ENCODE peak calls at places on chromosomes 13 and 19, in seven cellular contexts. One of them, this sample, is unnamed.

GRCh38 chr13:21347753-21348318 is 111.3 kb downstream of the ZDHHC20 start:
- DNase-seq in MM.1S: no peak
- DNase-seq in GM23338: peak
- DNase-seq in PC-3: no peak
- DNase-seq in neural progenitor cell: no peak
- DNase-seq in hepatocyte: no peak
- DNase-seq in HCT116: no peak
- DNase-seq in this sample: no peak

GRCh38 chr13:100550433-100550832 is 38.2 kb downstream of the GGACT start:
- DNase-seq in MM.1S: no peak
- DNase-seq in GM23338: no peak
- DNase-seq in PC-3: no peak
- DNase-seq in neural progenitor cell: no peak
- DNase-seq in hepatocyte: peak
- DNase-seq in HCT116: no peak
- DNase-seq in this sample: peak

GRCh38 chr13:77988355-77988754 is 69.7 kb upstream of the EDNRB start:
- DNase-seq in MM.1S: no peak
- DNase-seq in GM23338: no peak
- DNase-seq in PC-3: no peak
- DNase-seq in neural progenitor cell: no peak
- DNase-seq in hepatocyte: no peak
- DNase-seq in HCT116: no peak
- DNase-seq in this sample: no peak

GRCh38 chr13:67769063-67769986 is 539.2 kb upstream of the PCDH9 start:
- DNase-seq in MM.1S: no peak
- DNase-seq in GM23338: no peak
- DNase-seq in PC-3: no peak
- DNase-seq in neural progenitor cell: no peak
- DNase-seq in hepatocyte: no peak
- DNase-seq in HCT116: no peak
- DNase-seq in this sample: no peak

GRCh38 chr19:36973021-36973843 is 57.1 kb downstream of the ZNF568 start:
- DNase-seq in MM.1S: no peak
- DNase-seq in GM23338: peak
- DNase-seq in PC-3: no peak
- DNase-seq in neural progenitor cell: no peak
- DNase-seq in hepatocyte: no peak
- DNase-seq in HCT116: no peak
- DNase-seq in this sample: peak

GRCh38 chr19:15101479-15102082 is 5.6 kb upstream of the SYDE1 start:
- DNase-seq in MM.1S: peak
- DNase-seq in GM23338: peak
- DNase-seq in PC-3: peak
- DNase-seq in neural progenitor cell: peak
- DNase-seq in hepatocyte: peak
- DNase-seq in HCT116: peak
- DNase-seq in this sample: peak

GRCh38 chr13:50911051-50911690 is 1.6 kb downstream of the RNASEH2B start:
- DNase-seq in MM.1S: peak
- DNase-seq in GM23338: no peak
- DNase-seq in PC-3: peak
- DNase-seq in neural progenitor cell: peak
- DNase-seq in hepatocyte: no peak
- DNase-seq in HCT116: no peak
- DNase-seq in this sample: peak

GRCh38 chr13:97011446-97012131 is 17.3 kb upstream of the OXGR1 start:
- DNase-seq in MM.1S: no peak
- DNase-seq in GM23338: no peak
- DNase-seq in PC-3: no peak
- DNase-seq in neural progenitor cell: no peak
- DNase-seq in hepatocyte: no peak
- DNase-seq in HCT116: no peak
- DNase-seq in this sample: no peak

GRCh38 chr13:74114202-74114601 is 20.0 kb downstream of the KLF12 start:
- DNase-seq in MM.1S: no peak
- DNase-seq in GM23338: no peak
- DNase-seq in PC-3: peak
- DNase-seq in neural progenitor cell: no peak
- DNase-seq in hepatocyte: no peak
- DNase-seq in HCT116: no peak
- DNase-seq in this sample: peak

GRCh38 chr19:55253842-55254624 is 4.8 kb downstream of the PPP6R1 start:
- DNase-seq in MM.1S: peak
- DNase-seq in GM23338: peak
- DNase-seq in PC-3: no peak
- DNase-seq in neural progenitor cell: no peak
- DNase-seq in hepatocyte: no peak
- DNase-seq in HCT116: no peak
- DNase-seq in this sample: no peak

GRCh38 chr13:31875134-31875533 is 135.8 kb downstream of the RXFP2 start:
- DNase-seq in MM.1S: no peak
- DNase-seq in GM23338: no peak
- DNase-seq in PC-3: no peak
- DNase-seq in neural progenitor cell: no peak
- DNase-seq in hepatocyte: no peak
- DNase-seq in HCT116: no peak
- DNase-seq in this sample: no peak

GRCh38 chr19:38433268-38433733 is at the start of gene RYR1:
- DNase-seq in MM.1S: peak
- DNase-seq in GM23338: peak
- DNase-seq in PC-3: no peak
- DNase-seq in neural progenitor cell: peak
- DNase-seq in hepatocyte: peak
- DNase-seq in HCT116: peak
- DNase-seq in this sample: peak

GRCh38 chr19:56942749-56943148 is 102.2 kb upstream of the PEG3 start:
- DNase-seq in MM.1S: no peak
- DNase-seq in GM23338: no peak
- DNase-seq in PC-3: no peak
- DNase-seq in neural progenitor cell: peak
- DNase-seq in hepatocyte: peak
- DNase-seq in HCT116: no peak
- DNase-seq in this sample: peak

GRCh38 chr19:38405276-38405675 is 2.4 kb downstream of the FAM98C start:
- DNase-seq in MM.1S: no peak
- DNase-seq in GM23338: no peak
- DNase-seq in PC-3: no peak
- DNase-seq in neural progenitor cell: no peak
- DNase-seq in hepatocyte: no peak
- DNase-seq in HCT116: no peak
- DNase-seq in this sample: no peak

GRCh38 chr13:110352735-110353134 is 45.7 kb downstream of the COL4A2 start:
- DNase-seq in MM.1S: no peak
- DNase-seq in GM23338: peak
- DNase-seq in PC-3: no peak
- DNase-seq in neural progenitor cell: no peak
- DNase-seq in hepatocyte: no peak
- DNase-seq in HCT116: no peak
- DNase-seq in this sample: no peak

GRCh38 chr13:30241537-30241936 is 65.8 kb downstream of the KATNAL1 start:
- DNase-seq in MM.1S: no peak
- DNase-seq in GM23338: no peak
- DNase-seq in PC-3: no peak
- DNase-seq in neural progenitor cell: no peak
- DNase-seq in hepatocyte: no peak
- DNase-seq in HCT116: no peak
- DNase-seq in this sample: no peak

GRCh38 chr13:97279913-97280312 is 57.8 kb downstream of the MBNL2 start:
- DNase-seq in MM.1S: no peak
- DNase-seq in GM23338: no peak
- DNase-seq in PC-3: peak
- DNase-seq in neural progenitor cell: no peak
- DNase-seq in hepatocyte: no peak
- DNase-seq in HCT116: no peak
- DNase-seq in this sample: peak

GRCh38 chr13:29136341-29136740 is 316.2 kb downstream of the MTUS2 start:
- DNase-seq in MM.1S: no peak
- DNase-seq in GM23338: no peak
- DNase-seq in PC-3: peak
- DNase-seq in neural progenitor cell: no peak
- DNase-seq in hepatocyte: peak
- DNase-seq in HCT116: no peak
- DNase-seq in this sample: no peak

GRCh38 chr19:55255618-55256423 is 3.0 kb downstream of the PPP6R1 start:
- DNase-seq in MM.1S: peak
- DNase-seq in GM23338: no peak
- DNase-seq in PC-3: peak
- DNase-seq in neural progenitor cell: no peak
- DNase-seq in hepatocyte: no peak
- DNase-seq in HCT116: no peak
- DNase-seq in this sample: peak

GRCh38 chr19:7605490-7606222 is 10.0 kb downstream of the CAMSAP3 start:
- DNase-seq in MM.1S: peak
- DNase-seq in GM23338: peak
- DNase-seq in PC-3: peak
- DNase-seq in neural progenitor cell: peak
- DNase-seq in hepatocyte: no peak
- DNase-seq in HCT116: peak
- DNase-seq in this sample: peak

DNA sequence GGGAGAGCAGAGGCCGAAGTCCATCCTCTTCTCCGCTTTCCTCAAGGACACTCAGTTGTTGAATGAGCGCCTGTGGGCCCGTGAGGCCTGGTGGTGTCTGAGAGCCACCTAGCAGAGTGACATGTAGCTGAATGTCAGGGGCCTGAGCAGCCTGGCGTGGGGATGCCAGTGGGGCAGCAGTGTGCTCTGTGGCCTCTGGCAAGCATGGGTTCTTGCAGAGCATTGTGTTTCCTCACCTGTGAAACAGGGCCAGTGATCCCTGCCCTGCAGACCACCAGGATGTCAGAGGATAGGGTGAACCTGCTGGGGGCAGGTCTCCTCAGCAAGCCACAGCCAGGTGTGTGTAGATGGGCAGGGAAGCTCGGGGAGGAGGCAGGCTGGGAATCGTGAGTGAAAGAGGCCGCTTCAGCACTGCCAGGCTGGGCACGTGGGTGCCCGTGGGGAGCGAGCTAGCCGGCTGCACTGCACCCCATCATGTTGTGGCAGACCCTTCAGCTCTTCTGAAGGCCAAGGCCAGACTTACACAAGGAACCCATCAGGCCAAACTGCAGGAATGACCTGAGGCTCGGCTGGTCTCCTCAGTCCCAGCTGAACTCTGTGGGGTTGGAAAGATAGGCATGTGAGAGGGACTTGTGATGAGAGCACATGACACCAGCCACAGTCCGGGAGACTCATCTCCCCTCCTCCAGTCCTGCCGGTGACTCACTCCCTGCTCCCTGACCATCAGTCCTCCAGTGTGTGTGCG is 5.0 kb downstream of the PPP1R37 start:
- DNase-seq in MM.1S: no peak
- DNase-seq in GM23338: no peak
- DNase-seq in PC-3: peak
- DNase-seq in neural progenitor cell: no peak
- DNase-seq in hepatocyte: peak
- DNase-seq in HCT116: no peak
- DNase-seq in this sample: peak
- TF ChIP-seq EZH2 in MM.1S: no peak
- TF ChIP-seq EZH2 in GM23338: no peak
- TF ChIP-seq EZH2 in PC-3: no peak
- TF ChIP-seq EZH2 in neural progenitor cell: no peak
- TF ChIP-seq EZH2 in hepatocyte: no peak
- TF ChIP-seq EZH2 in HCT116: no peak
- TF ChIP-seq EZH2 in this sample: no peak

GRCh38 chr19:4370418-4371041 is 27.2 kb downstream of the MPND start:
- DNase-seq in MM.1S: no peak
- DNase-seq in GM23338: no peak
- DNase-seq in PC-3: no peak
- DNase-seq in neural progenitor cell: no peak
- DNase-seq in hepatocyte: no peak
- DNase-seq in HCT116: no peak
- DNase-seq in this sample: no peak
- H3K4me3 ChIP-seq in MM.1S: peak
- H3K4me3 ChIP-seq in GM23338: no peak
- H3K4me3 ChIP-seq in PC-3: no peak
- H3K4me3 ChIP-seq in neural progenitor cell: no peak
- H3K4me3 ChIP-seq in hepatocyte: no peak
- H3K4me3 ChIP-seq in HCT116: no peak
- H3K4me3 ChIP-seq in this sample: no peak

DNA sequence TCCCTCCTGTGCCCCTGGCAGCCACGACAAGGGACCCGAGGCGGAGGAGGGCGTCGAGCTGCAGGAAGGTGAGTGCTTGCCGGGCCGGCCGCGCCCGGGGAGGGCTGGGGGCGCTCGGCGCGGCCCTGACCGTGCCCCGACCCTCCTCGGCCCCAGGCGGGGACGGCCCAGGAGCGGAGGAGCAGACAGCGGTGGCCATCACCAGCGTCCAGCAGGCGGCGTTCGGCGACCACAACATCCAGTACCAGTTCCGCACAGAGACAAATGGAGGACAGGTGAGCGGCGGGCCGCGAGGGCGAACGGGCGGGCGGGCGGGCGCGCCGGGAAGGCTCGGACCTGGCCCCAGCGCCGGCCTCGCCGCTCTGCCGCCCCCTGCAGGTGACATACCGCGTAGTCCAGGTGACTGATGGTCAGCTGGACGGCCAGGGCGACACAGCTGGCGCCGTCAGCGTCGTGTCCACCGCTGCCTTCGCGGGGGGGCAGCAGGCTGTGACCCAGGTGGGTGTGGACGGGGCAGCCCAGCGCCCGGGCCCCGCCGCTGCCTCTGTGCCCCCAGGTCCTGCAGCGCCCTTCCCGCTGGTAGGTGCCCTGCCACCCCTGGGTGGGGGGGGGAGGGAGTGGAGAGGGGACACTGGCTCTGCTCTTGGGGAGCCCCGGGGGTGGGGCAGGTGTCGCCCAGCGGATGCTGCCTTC is 809 bp downstream of the USF2 start:
- DNase-seq in MM.1S: peak
- DNase-seq in GM23338: peak
- DNase-seq in PC-3: peak
- DNase-seq in neural progenitor cell: peak
- DNase-seq in hepatocyte: peak
- DNase-seq in HCT116: peak
- DNase-seq in this sample: peak
- TF ChIP-seq EZH2phosphoT487 in MM.1S: no peak
- TF ChIP-seq EZH2phosphoT487 in GM23338: no peak
- TF ChIP-seq EZH2phosphoT487 in PC-3: no peak
- TF ChIP-seq EZH2phosphoT487 in neural progenitor cell: no peak
- TF ChIP-seq EZH2phosphoT487 in hepatocyte: no peak
- TF ChIP-seq EZH2phosphoT487 in HCT116: no peak
- TF ChIP-seq EZH2phosphoT487 in this sample: no peak

GRCh38 chr19:44891016-44891882 is at the start of gene TOMM40:
- DNase-seq in MM.1S: no peak
- DNase-seq in GM23338: peak
- DNase-seq in PC-3: no peak
- DNase-seq in neural progenitor cell: peak
- DNase-seq in hepatocyte: peak
- DNase-seq in HCT116: no peak
- DNase-seq in this sample: peak

GRCh38 chr19:44893704-44894103 is 2.6 kb downstream of the TOMM40 start:
- DNase-seq in MM.1S: no peak
- DNase-seq in GM23338: no peak
- DNase-seq in PC-3: no peak
- DNase-seq in neural progenitor cell: no peak
- DNase-seq in hepatocyte: no peak
- DNase-seq in HCT116: no peak
- DNase-seq in this sample: no peak

GRCh38 chr19:44897835-44898234 is 6.8 kb downstream of the TOMM40 start:
- DNase-seq in MM.1S: no peak
- DNase-seq in GM23338: no peak
- DNase-seq in PC-3: no peak
- DNase-seq in neural progenitor cell: no peak
- DNase-seq in hepatocyte: no peak
- DNase-seq in HCT116: no peak
- DNase-seq in this sample: peak

GRCh38 chr19:44892932-44893331 is 1.9 kb downstream of the TOMM40 start:
- DNase-seq in MM.1S: no peak
- DNase-seq in GM23338: no peak
- DNase-seq in PC-3: no peak
- DNase-seq in neural progenitor cell: no peak
- DNase-seq in hepatocyte: no peak
- DNase-seq in HCT116: no peak
- DNase-seq in this sample: no peak

GRCh38 chr19:44894946-44895345 is 3.9 kb downstream of the TOMM40 start:
- DNase-seq in MM.1S: no peak
- DNase-seq in GM23338: no peak
- DNase-seq in PC-3: no peak
- DNase-seq in neural progenitor cell: no peak
- DNase-seq in hepatocyte: no peak
- DNase-seq in HCT116: no peak
- DNase-seq in this sample: no peak
- TF ChIP-seq EZH2 in MM.1S: no peak
- TF ChIP-seq EZH2 in GM23338: no peak
- TF ChIP-seq EZH2 in PC-3: no peak
- TF ChIP-seq EZH2 in neural progenitor cell: no peak
- TF ChIP-seq EZH2 in hepatocyte: no peak
- TF ChIP-seq EZH2 in HCT116: no peak
- TF ChIP-seq EZH2 in this sample: no peak